ENCODE peak calls at places on chromosome 13, in eight cellular contexts. N is HL-60, Y is AG10803, O is nephron progenitor cell, G is fibroblast of pulmonary artery, I is Caco-2, R is cardiac fibroblast, C is uterus. A is an unnamed sample.

GRCh38 chr13:74290324-74290773 is 156.1 kb upstream of the KLF12 start:
- DNase-seq in I (peak), O (no peak), N (no peak), C (peak), Y (peak), R (peak), G (peak), A (peak)

GRCh38 chr13:41137951-41138350 is 5.3 kb upstream of the KBTBD6 start:
- DNase-seq in C (no peak), G (peak), O (no peak), N (no peak), Y (peak), R (peak), I (no peak), A (no peak)

GRCh38 chr13:109816112-109816978 is 30.0 kb upstream of the IRS2 start:
- DNase-seq in G (no peak), Y (peak), O (no peak), I (no peak), R (peak), N (no peak), C (no peak), A (no peak)

GRCh38 chr13:52994051-52994450 is 34.6 kb upstream of the OLFM4 start:
- DNase-seq in G (no peak), Y (no peak), C (no peak), O (no peak), N (no peak), I (no peak), R (no peak), A (no peak)

GRCh38 chr13:47545630-47546029 is 455.4 kb downstream of the SUCLA2 start:
- DNase-seq in R (no peak), O (no peak), N (no peak), G (no peak), C (no peak), I (no peak), Y (peak), A (no peak)

GRCh38 chr13:31421756-31422155 is 222.0 kb downstream of the B3GLCT start:
- DNase-seq in G (no peak), N (no peak), Y (no peak), I (no peak), R (no peak), O (no peak), C (peak), A (no peak)

GRCh38 chr13:55493297-55493696 is 1647.4 kb upstream of the PRR20A start:
- DNase-seq in O (no peak), G (no peak), C (no peak), R (no peak), N (no peak), I (no peak), Y (no peak), A (no peak)

GRCh38 chr13:45974500-45974899 is 78.0 kb downstream of the ZC3H13 start:
- DNase-seq in Y (no peak), N (no peak), R (no peak), O (no peak), G (no peak), C (no peak), I (no peak), A (no peak)

GRCh38 chr13:98496239-98496668 is 80.7 kb downstream of the STK24 start:
- DNase-seq in C (no peak), I (no peak), R (no peak), N (no peak), G (no peak), O (no peak), Y (peak), A (no peak)

GRCh38 chr13:106561551-106562170 is 6.3 kb downstream of the ARGLU1 start:
- DNase-seq in R (peak), N (no peak), Y (no peak), G (peak), I (no peak), C (no peak), O (peak), A (no peak)

GRCh38 chr13:79659161-79659560 is 178.2 kb downstream of the NDFIP2 start:
- DNase-seq in Y (peak), C (no peak), R (peak), G (peak), N (peak), I (no peak), O (no peak), A (no peak)

GRCh38 chr13:19153782-19154450 is 27.7 kb downstream of the TUBA3C start:
- DNase-seq in N (no peak), Y (no peak), C (no peak), I (no peak), G (no peak), O (no peak), R (no peak), A (no peak)

GRCh38 chr13:113170503-113170902 is 12.1 kb downstream of the PROZ start:
- DNase-seq in G (no peak), O (no peak), C (no peak), I (no peak), N (no peak), R (no peak), Y (no peak), A (no peak)

GRCh38 chr13:93227906-93228801 is 1.5 kb downstream of the GPC6 start:
- DNase-seq in N (no peak), R (peak), G (peak), C (peak), O (peak), Y (peak), I (no peak), A (no peak)

GRCh38 chr13:51687928-51688714 is 103.9 kb downstream of the WDFY2 start:
- DNase-seq in R (no peak), Y (no peak), I (no peak), C (no peak), O (no peak), N (no peak), G (no peak), A (no peak)

GRCh38 chr13:26895081-26895807 is 134.7 kb upstream of the GPR12 start:
- DNase-seq in N (no peak), I (no peak), O (no peak), C (no peak), G (no peak), R (no peak), Y (no peak), A (no peak)

GRCh38 chr13:97454699-97455098 is 20.7 kb downstream of the RAP2A start:
- DNase-seq in Y (no peak), C (no peak), I (no peak), R (no peak), G (no peak), N (no peak), O (no peak), A (no peak)

GRCh38 chr13:26075498-26075897 is 23.7 kb upstream of the SHISA2 start:
- DNase-seq in C (no peak), G (no peak), Y (no peak), R (no peak), I (peak), N (no peak), O (no peak), A (no peak)

GRCh38 chr13:42266464-42266863 is 5.5 kb upstream of the AKAP11 start:
- DNase-seq in R (peak), I (no peak), O (no peak), Y (peak), N (no peak), C (no peak), G (peak), A (no peak)

GRCh38 chr13:97359181-97360057 is 74.5 kb upstream of the RAP2A start:
- DNase-seq in R (peak), O (peak), C (peak), Y (peak), I (peak), G (peak), N (peak), A (peak)

GRCh38 chr13:87128006-87128405 is 543.2 kb upstream of the SLITRK5 start:
- DNase-seq in R (peak), O (no peak), G (peak), C (no peak), I (no peak), Y (peak), N (no peak), A (no peak)

GRCh38 chr13:27792393-27793218 is at the start of gene GSX1:
- DNase-seq in G (peak), R (peak), O (peak), N (peak), Y (peak), C (no peak), I (peak), A (no peak)

GRCh38 chr13:49444517-49445395 is 682 bp downstream of the SETDB2 start:
- DNase-seq in Y (peak), I (peak), N (peak), R (peak), G (peak), C (peak), O (no peak), A (peak)

GRCh38 chr13:27927444-27928352 is 7.9 kb downstream of the PDX1 start:
- DNase-seq in C (no peak), I (no peak), R (no peak), G (no peak), N (no peak), O (no peak), Y (no peak), A (no peak)

GRCh38 chr13:25116044-25116443 is 20.1 kb downstream of the PABPC3 start:
- DNase-seq in N (no peak), C (no peak), O (no peak), G (no peak), I (peak), Y (no peak), R (no peak), A (no peak)

GRCh38 chr13:32911506-32911905 is 104.7 kb upstream of the KL start:
- DNase-seq in Y (peak), I (peak), R (peak), O (peak), G (peak), N (peak), C (no peak), A (no peak)
- TF ChIP-seq CTCF in Y (peak), I (peak), R (peak), O (peak), G (peak), N (peak), C (no peak), A (no peak)

GRCh38 chr13:94658926-94659649 is 53.3 kb downstream of the SOX21 start:
- DNase-seq in O (no peak), G (no peak), I (no peak), Y (no peak), R (no peak), N (no peak), C (no peak), A (no peak)

GRCh38 chr13:94662274-94662945 is 49.9 kb downstream of the SOX21 start:
- DNase-seq in Y (no peak), R (no peak), I (no peak), C (no peak), G (no peak), O (no peak), N (no peak), A (no peak)

GRCh38 chr13:94661396-94661795 is 50.9 kb downstream of the SOX21 start:
- DNase-seq in N (no peak), R (no peak), O (no peak), C (no peak), I (no peak), Y (no peak), G (no peak), A (no peak)

GRCh38 chr13:94657167-94657566 is 55.2 kb downstream of the SOX21 start:
- DNase-seq in I (no peak), C (no peak), Y (peak), O (no peak), G (peak), R (peak), N (no peak), A (no peak)

GRCh38 chr13:94660695-94661324 is 51.5 kb downstream of the SOX21 start:
- DNase-seq in G (peak), O (no peak), R (peak), C (no peak), I (peak), Y (peak), N (no peak), A (no peak)
- TF ChIP-seq CTCF in G (peak), O (peak), R (peak), C (no peak), I (no peak), Y (peak), N (no peak), A (no peak)

GRCh38 chr13:60267498-60268202 is 103.9 kb upstream of the DIAPH3 start:
- DNase-seq in Y (peak), O (peak), G (peak), N (no peak), C (no peak), R (peak), I (peak), A (no peak)
- TF ChIP-seq CTCF in Y (no peak), O (no peak), G (no peak), N (no peak), C (no peak), R (no peak), I (no peak), A (no peak)

GRCh38 chr13:44870456-44870929 is 118.8 kb downstream of the NUFIP1 start:
- DNase-seq in N (no peak), O (no peak), G (no peak), Y (no peak), R (no peak), I (no peak), C (peak), A (no peak)
- TF ChIP-seq CTCF in N (no peak), O (no peak), G (no peak), Y (no peak), R (no peak), I (no peak), C (no peak), A (no peak)

DNA sequence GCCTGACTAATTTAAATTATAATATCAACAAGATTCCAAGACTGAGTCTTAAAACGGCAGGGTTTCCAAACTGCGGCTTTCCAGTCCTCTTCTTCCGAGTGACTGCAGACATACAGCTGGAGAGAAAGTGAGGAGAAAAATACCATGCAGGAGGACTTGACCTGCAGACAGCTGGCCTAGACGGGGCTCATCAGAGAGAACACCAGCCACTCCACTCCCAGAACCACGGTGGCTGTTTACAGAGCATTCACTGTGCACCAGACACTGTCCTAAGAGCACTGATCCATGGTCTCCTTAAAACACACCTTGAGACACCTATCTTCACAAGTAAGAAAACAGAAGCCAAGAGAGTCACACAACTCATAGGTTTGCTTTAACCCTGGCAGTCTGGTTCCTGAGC is 152.7 kb downstream of the MIPEP start:
- DNase-seq in C (no peak), G (no peak), R (no peak), I (no peak), N (no peak), O (no peak), Y (no peak), A (no peak)
- TF ChIP-seq CTCF in C (no peak), G (no peak), R (no peak), I (no peak), N (no peak), O (no peak), Y (no peak), A (no peak)

GRCh38 chr13:85798999-85799646 is at the start of gene SLITRK6:
- DNase-seq in O (peak), C (no peak), I (peak), G (peak), Y (no peak), R (peak), N (no peak), A (no peak)
- TF ChIP-seq CTCF in O (no peak), C (no peak), I (no peak), G (peak), Y (no peak), R (no peak), N (no peak), A (no peak)